ENCODE peak calls at places on chromosome 5, in six cellular contexts. B is pons, C is AG09319, X is midbrain, R is NAMALWA, E is ecto neural progenitor cell. S is an unnamed sample.

GRCh38 chr5:146130440-146131045 is 25.2 kb upstream of the PLAC8L1 start:
- DNase-seq in B (peak; percentile 71), C (no peak), X (peak; percentile 59), R (peak; percentile 53), E (no peak), S (no peak)

GRCh38 chr5:97094579-97095317 is 47.7 kb downstream of the LIX1 start:
- DNase-seq in B (no peak), C (no peak), X (no peak), R (no peak), E (no peak), S (no peak)

GRCh38 chr5:178612299-178612698 is 14.6 kb downstream of the CLK4 start:
- DNase-seq in B (no peak), C (no peak), X (no peak), R (no peak), E (no peak), S (no peak)

GRCh38 chr5:138338411-138339085 is 482 bp downstream of the FAM53C start:
- DNase-seq in B (no peak), C (no peak), X (no peak), R (no peak), E (peak; percentile 61), S (no peak)

GRCh38 chr5:75612211-75612579 is 942 bp downstream of the ANKDD1B start:
- DNase-seq in B (no peak), C (no peak), X (no peak), R (no peak), E (no peak), S (peak; percentile 71)

GRCh38 chr5:55176176-55176818 is 3.3 kb upstream of the CDC20B start:
- DNase-seq in B (no peak), C (no peak), X (no peak), R (peak; percentile 26), E (peak; percentile 85), S (peak; percentile 93)

GRCh38 chr5:170503970-170504525 is at the start of gene KCNIP1:
- DNase-seq in B (no peak), C (no peak), X (peak; percentile 42), R (no peak), E (peak; percentile 81), S (peak; percentile 92)

GRCh38 chr5:139982157-139982974 is 60.7 kb downstream of the NRG2 start:
- DNase-seq in B (no peak), C (no peak), X (peak; percentile 24), R (peak; percentile 19), E (peak; percentile 64), S (no peak)